ENCODE peak calls at places on chromosomes 6 and 20, in nine cellular contexts. Q is hepatocyte; S is upper lobe of right lung; N is PC-3; B is IMR-90; F is CD8-positive, alpha-beta T cell; E is GM23338; Y is ascending aorta; T is body of pancreas. L is an unnamed sample.

GRCh38 chr6:36386495-36387439 is 702 bp downstream of the ETV7 start:
- DNase-seq in Q (peak; percentile 64), S (peak; percentile 69), N (peak; percentile 40), B (peak; percentile 67), F (no peak), E (peak; percentile 65), Y (peak; percentile 67), T (peak; percentile 39), L (no peak)

GRCh38 chr20:34250005-34250404 is 8.8 kb downstream of the ASIP start:
- DNase-seq in Q (no peak), S (no peak), N (no peak), B (no peak), F (no peak), E (no peak), Y (no peak), T (no peak), L (no peak)

GRCh38 chr20:16615199-16615598 is 42.0 kb upstream of the KIF16B start:
- DNase-seq in Q (peak; percentile 66), S (no peak), N (peak; percentile 75), B (peak; percentile 92), F (no peak), E (peak; percentile 5), Y (no peak), T (no peak), L (no peak)

GRCh38 chr20:61310954-61311353 is 58.9 kb downstream of the CDH4 start:
- DNase-seq in Q (peak; percentile 15), S (no peak), N (peak; percentile 8), B (no peak), F (no peak), E (no peak), Y (no peak), T (no peak), L (no peak)

GRCh38 chr6:12238191-12238590 is 52.0 kb upstream of the EDN1 start:
- DNase-seq in Q (no peak), S (no peak), N (no peak), B (no peak), F (no peak), E (no peak), Y (no peak), T (no peak), L (no peak)

GRCh38 chr6:150573041-150573681 is 26.5 kb upstream of the PLEKHG1 start:
- DNase-seq in Q (peak; percentile 41), S (no peak), N (no peak), B (no peak), F (no peak), E (peak; percentile 24), Y (no peak), T (no peak), L (no peak)

GRCh38 chr6:137001287-137001976 is 43.3 kb downstream of the IL20RA start:
- DNase-seq in Q (peak; percentile 55), S (no peak), N (peak; percentile 84), B (no peak), F (no peak), E (peak; percentile 56), Y (no peak), T (no peak), L (no peak)

GRCh38 chr6:32973934-32974333 is 5.5 kb downstream of the BRD2 start:
- DNase-seq in Q (peak; percentile 29), S (no peak), N (peak; percentile 28), B (peak; percentile 66), F (no peak), E (peak; percentile 44), Y (no peak), T (no peak), L (no peak)

GRCh38 chr6:166670013-166670412 is 43.0 kb upstream of the RPS6KA2 start:
- DNase-seq in Q (no peak), S (peak; percentile 29), N (no peak), B (no peak), F (no peak), E (no peak), Y (no peak), T (no peak), L (no peak)

GRCh38 chr20:11373391-11373790 is 544.3 kb upstream of the BTBD3 start:
- DNase-seq in Q (peak; percentile 16), S (no peak), N (no peak), B (no peak), F (no peak), E (no peak), Y (no peak), T (no peak), L (no peak)

GRCh38 chr20:44651507-44652373 is at the start of gene ADA:
- DNase-seq in Q (peak; percentile 76), S (peak; percentile 84), N (peak; percentile 65), B (peak; percentile 21), F (peak; percentile 19), E (peak; percentile 71), Y (peak; percentile 77), T (peak; percentile 74), L (no peak)

DNA sequence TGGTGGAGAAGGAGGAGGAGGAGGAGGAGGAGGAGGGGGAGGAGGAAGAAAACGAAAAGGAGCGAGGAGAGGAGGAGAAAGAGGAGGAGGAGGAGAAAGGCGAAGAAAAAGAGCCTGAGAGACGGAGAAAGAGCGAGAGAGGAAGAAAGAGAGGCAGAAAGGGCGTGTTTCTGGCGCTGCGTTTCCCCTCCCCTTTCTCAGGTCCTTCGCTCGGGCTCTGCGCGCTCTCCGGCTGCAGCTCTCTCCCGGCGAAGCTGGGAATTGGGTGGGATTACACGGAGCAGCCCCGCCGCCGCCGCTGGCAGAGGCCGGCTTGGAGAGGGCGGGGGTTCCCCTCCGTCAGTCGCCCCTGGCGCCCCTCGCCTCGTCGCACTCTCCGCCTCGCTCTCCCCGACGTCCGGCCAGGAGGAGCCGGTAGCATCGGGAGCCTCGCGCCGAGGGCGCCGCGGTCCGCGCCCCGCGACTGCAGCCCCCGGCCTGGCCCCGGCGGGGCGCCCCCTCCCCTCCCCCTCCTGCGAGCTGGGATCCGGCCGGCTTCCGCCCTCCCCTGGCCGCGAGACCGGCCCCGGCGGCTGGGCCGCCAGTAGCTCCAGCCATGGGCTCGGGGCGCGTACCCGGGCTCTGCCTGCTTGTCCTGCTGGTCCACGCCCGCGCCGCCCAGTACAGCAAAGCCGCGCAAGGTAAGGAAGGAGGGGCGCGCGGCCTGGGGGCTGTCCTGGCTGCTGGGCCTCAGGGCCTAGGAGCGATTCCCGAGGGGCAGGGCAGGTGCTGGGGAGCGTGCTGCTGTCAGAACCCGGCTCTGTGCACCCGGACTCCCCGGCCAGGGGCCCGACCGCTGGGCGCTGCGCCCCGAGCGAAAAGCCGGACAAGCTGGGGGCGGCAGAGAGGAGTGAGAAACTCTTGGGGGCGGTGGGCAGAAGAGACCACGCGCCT is at the start of gene SCUBE3:
- DNase-seq in Q (peak; percentile 76), S (peak; percentile 68), N (peak; percentile 10), B (peak; percentile 42), F (no peak), E (peak; percentile 86), Y (no peak), T (peak; percentile 20), L (no peak)
- H3K4me3 ChIP-seq in Q (peak within 1 kb of the TSS; percentile 78), S (peak within 1 kb of the TSS; percentile 53), N (peak within 1 kb of the TSS; percentile 76), B (peak within 1 kb of the TSS; percentile 62), F (peak within 1 kb of the TSS; percentile 45), E (peak within 1 kb of the TSS; percentile 76), Y (peak within 1 kb of the TSS; percentile 94), T (no peak within 1 kb of the TSS), L (peak within 1 kb of the TSS; percentile 67)

DNA sequence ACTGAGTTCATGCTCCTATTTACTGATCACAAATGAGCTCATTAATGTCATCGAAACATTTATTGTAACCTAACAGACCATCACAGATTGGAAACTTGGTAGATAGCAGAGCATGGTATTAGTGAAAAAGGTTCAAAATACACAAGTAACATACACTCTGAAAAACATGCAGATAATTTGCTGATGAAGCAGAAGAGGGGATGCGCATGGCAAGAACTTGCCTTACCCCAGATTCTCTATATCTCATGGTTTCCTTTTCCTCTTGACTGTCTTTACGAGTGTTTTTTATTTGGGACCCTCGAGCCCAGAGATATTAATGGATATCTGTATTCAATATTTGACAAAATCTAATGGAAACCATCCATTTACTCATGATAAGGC is 37.6 kb downstream of the QRSL1 start:
- DNase-seq in Q (no peak), S (no peak), N (no peak), B (no peak), F (no peak), E (no peak), Y (no peak), T (no peak), L (no peak)
- H3K27ac ChIP-seq in Q (no peak overlapping the region), S (no peak overlapping the region), N (no peak overlapping the region), B (no peak overlapping the region), F (no peak overlapping the region), E (peak overlapping the region; percentile 70), Y (no peak overlapping the region), T (no peak overlapping the region), L (no peak overlapping the region)

GRCh38 chr6:21033575-21034026 is 499.3 kb downstream of the CDKAL1 start:
- DNase-seq in Q (peak; percentile 29), S (no peak), N (peak; percentile 21), B (peak; percentile 85), F (no peak), E (no peak), Y (peak; percentile 68), T (peak; percentile 28), L (no peak)
- H3K4me3 ChIP-seq in Q (no peak overlapping the region), S (no peak overlapping the region), N (no peak overlapping the region), B (no peak overlapping the region), F (no peak overlapping the region), E (no peak overlapping the region), Y (peak overlapping the region; percentile 5), T (no peak overlapping the region), L (no peak overlapping the region)

DNA sequence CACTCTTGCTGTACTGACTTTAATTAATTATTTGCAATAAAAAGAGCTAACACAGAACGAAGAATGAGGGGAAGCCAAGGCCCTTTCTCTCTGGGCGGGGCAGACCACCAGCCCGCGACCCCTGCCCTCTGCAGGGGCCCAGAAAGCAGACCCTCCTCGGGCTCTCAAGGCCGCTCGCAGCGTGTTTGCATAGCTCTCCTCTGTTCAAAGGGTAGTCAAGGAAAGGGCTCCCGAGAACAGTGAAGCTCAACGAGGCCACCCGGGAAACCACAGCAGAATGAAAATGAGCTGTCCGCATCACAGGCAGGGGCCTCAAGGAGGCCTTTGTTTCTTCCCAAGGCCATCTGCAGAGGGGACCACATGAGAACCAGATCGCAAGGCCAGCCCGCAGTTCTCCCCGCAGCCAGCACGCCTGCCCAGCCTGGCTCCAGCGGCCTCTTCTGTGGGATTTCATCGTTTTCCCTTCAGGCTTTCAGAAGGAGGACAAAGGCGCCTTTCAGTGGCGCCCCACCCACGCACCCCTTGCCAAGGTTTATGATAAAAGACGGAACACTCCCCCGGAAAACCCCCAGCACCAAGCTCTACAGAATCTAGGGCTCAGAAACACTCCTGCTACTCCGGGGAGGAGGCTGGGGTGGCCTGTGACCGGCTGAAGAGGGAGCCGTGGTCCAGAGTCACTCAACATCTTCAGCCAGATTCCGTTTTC is 25.3 kb downstream of the ACSS1 start:
- DNase-seq in Q (no peak), S (no peak), N (no peak), B (no peak), F (no peak), E (peak; percentile 35), Y (no peak), T (peak; percentile 77), L (no peak)
- H3K27ac ChIP-seq in Q (peak overlapping the region; percentile 46), S (no peak overlapping the region), N (no peak overlapping the region), B (no peak overlapping the region), F (no peak overlapping the region), E (no peak overlapping the region), Y (peak overlapping the region; percentile 4), T (peak overlapping the region; percentile 87), L (peak overlapping the region; percentile 51)

L was measured in vagina.